ENCODE peak calls at places on chromosomes 13 and 19, in four cellular contexts. One of them, this sample, is unnamed.

GRCh38 chr19:28632357-28633076 is 580.4 kb downstream of the UQCRFS1 start:
- DNase-seq in aorta: no peak
- DNase-seq in A549: no peak
- DNase-seq in colonic mucosa: no peak
- DNase-seq in this sample: peak; percentile 86

GRCh38 chr13:114282143-114282685 is 813 bp downstream of the UPF3A start:
- DNase-seq in colonic mucosa: peak; percentile 32
- DNase-seq in A549: peak; percentile 71
- DNase-seq in aorta: peak; percentile 53
- DNase-seq in this sample: peak; percentile 71

GRCh38 chr13:99505814-99506269 is 4.6 kb downstream of the TM9SF2 start:
- DNase-seq in aorta: no peak
- DNase-seq in colonic mucosa: no peak
- DNase-seq in A549: peak; percentile 3
- DNase-seq in this sample: no peak

GRCh38 chr13:75258159-75258782 is 223.7 kb downstream of the TBC1D4 start:
- DNase-seq in colonic mucosa: no peak
- DNase-seq in A549: peak; percentile 33
- DNase-seq in aorta: no peak
- DNase-seq in this sample: peak; percentile 16

GRCh38 chr13:52449323-52450011 is 967 bp downstream of the VPS36 start:
- DNase-seq in aorta: no peak
- DNase-seq in colonic mucosa: no peak
- DNase-seq in A549: no peak
- DNase-seq in this sample: peak; percentile 14

GRCh38 chr13:104641309-104641708 is 1575.1 kb upstream of the SLC10A2 start:
- DNase-seq in aorta: no peak
- DNase-seq in colonic mucosa: no peak
- DNase-seq in A549: no peak
- DNase-seq in this sample: no peak

GRCh38 chr13:36601186-36601585 is 72.6 kb upstream of the SERTM1 start:
- DNase-seq in A549: no peak
- DNase-seq in colonic mucosa: no peak
- DNase-seq in aorta: no peak
- DNase-seq in this sample: no peak

GRCh38 chr13:80131204-80131603 is 209.7 kb downstream of the SPRY2 start:
- DNase-seq in A549: peak; percentile 68
- DNase-seq in aorta: peak; percentile 86
- DNase-seq in colonic mucosa: peak; percentile 85
- DNase-seq in this sample: no peak

GRCh38 chr19:17209126-17210036 is 5.8 kb upstream of the USE1 start:
- DNase-seq in colonic mucosa: peak; percentile 39
- DNase-seq in aorta: peak; percentile 51
- DNase-seq in A549: peak; percentile 79
- DNase-seq in this sample: peak; percentile 93

GRCh38 chr19:3366104-3366760 is at the start of gene NFIC:
- DNase-seq in A549: peak; percentile 87
- DNase-seq in aorta: peak; percentile 89
- DNase-seq in colonic mucosa: peak; percentile 70
- DNase-seq in this sample: no peak

GRCh38 chr13:38265135-38265497 is 84.5 kb upstream of the UFM1 start:
- DNase-seq in colonic mucosa: no peak
- DNase-seq in aorta: no peak
- DNase-seq in A549: no peak
- DNase-seq in this sample: no peak

GRCh38 chr13:77859450-77859849 is 59.2 kb downstream of the EDNRB start:
- DNase-seq in aorta: no peak
- DNase-seq in A549: peak; percentile 21
- DNase-seq in colonic mucosa: no peak
- DNase-seq in this sample: no peak

GRCh38 chr19:4970558-4971423 is 1.9 kb downstream of the KDM4B start:
- DNase-seq in colonic mucosa: peak; percentile 49
- DNase-seq in aorta: no peak
- DNase-seq in A549: no peak
- DNase-seq in this sample: no peak

GRCh38 chr13:66180806-66181205 is 1049.3 kb downstream of the PCDH9 start:
- DNase-seq in colonic mucosa: no peak
- DNase-seq in aorta: no peak
- DNase-seq in A549: no peak
- DNase-seq in this sample: no peak

GRCh38 chr13:98365291-98365690 is 188.2 kb upstream of the RNF113B start:
- DNase-seq in aorta: no peak
- DNase-seq in colonic mucosa: no peak
- DNase-seq in A549: no peak
- DNase-seq in this sample: no peak

GRCh38 chr13:26614721-26615120 is 57.2 kb downstream of the WASF3 start:
- DNase-seq in colonic mucosa: no peak
- DNase-seq in aorta: no peak
- DNase-seq in A549: no peak
- DNase-seq in this sample: no peak

GRCh38 chr13:32720026-32720425 is 133.8 kb downstream of the PDS5B start:
- DNase-seq in colonic mucosa: no peak
- DNase-seq in A549: peak; percentile 4
- DNase-seq in aorta: no peak
- DNase-seq in this sample: no peak

GRCh38 chr19:15488489-15489226 is 9.4 kb upstream of the PGLYRP2 start:
- DNase-seq in A549: no peak
- DNase-seq in colonic mucosa: no peak
- DNase-seq in aorta: no peak
- DNase-seq in this sample: no peak

GRCh38 chr13:50419896-50420295 is 404.7 kb downstream of the KCNRG start:
- DNase-seq in aorta: no peak
- DNase-seq in colonic mucosa: no peak
- DNase-seq in A549: no peak
- DNase-seq in this sample: no peak

GRCh38 chr13:41136396-41137031 is 3.9 kb upstream of the KBTBD6 start:
- DNase-seq in colonic mucosa: no peak
- DNase-seq in aorta: no peak
- DNase-seq in A549: no peak
- DNase-seq in this sample: no peak

GRCh38 chr13:40059540-40060232 is 404.2 kb downstream of the COG6 start:
- DNase-seq in colonic mucosa: no peak
- DNase-seq in A549: no peak
- DNase-seq in aorta: no peak
- DNase-seq in this sample: no peak

GRCh38 chr13:21018220-21018619 is 43.2 kb downstream of the LATS2 start:
- DNase-seq in aorta: no peak
- DNase-seq in colonic mucosa: no peak
- DNase-seq in A549: no peak
- DNase-seq in this sample: no peak

GRCh38 chr13:30615851-30616311 is 1.8 kb upstream of the USPL1 start:
- DNase-seq in A549: no peak
- DNase-seq in aorta: no peak
- DNase-seq in colonic mucosa: no peak
- DNase-seq in this sample: peak; percentile 61

GRCh38 chr13:98133949-98134348 is 8.9 kb upstream of the FARP1 start:
- DNase-seq in A549: peak; percentile 7
- DNase-seq in colonic mucosa: no peak
- DNase-seq in aorta: no peak
- DNase-seq in this sample: no peak

GRCh38 chr19:33828266-33829075 is 31.8 kb downstream of the KCTD15 start:
- DNase-seq in aorta: no peak
- DNase-seq in colonic mucosa: no peak
- DNase-seq in A549: no peak
- DNase-seq in this sample: no peak

GRCh38 chr13:105665284-105665683 is 870.2 kb downstream of the EFNB2 start:
- DNase-seq in colonic mucosa: no peak
- DNase-seq in A549: no peak
- DNase-seq in aorta: no peak
- DNase-seq in this sample: no peak

GRCh38 chr19:47819841-47820244 is 1.9 kb upstream of the CRX start:
- DNase-seq in colonic mucosa: no peak
- DNase-seq in A549: no peak
- DNase-seq in aorta: peak; percentile 13
- DNase-seq in this sample: peak; percentile 12

GRCh38 chr19:19461671-19462622 is 53.4 kb downstream of the TSSK6 start:
- DNase-seq in aorta: peak; percentile 72
- DNase-seq in A549: no peak
- DNase-seq in colonic mucosa: peak; percentile 69
- DNase-seq in this sample: no peak

GRCh38 chr19:56639217-56639616 is 3.7 kb upstream of the SMIM17 start:
- DNase-seq in colonic mucosa: no peak
- DNase-seq in A549: no peak
- DNase-seq in aorta: no peak
- DNase-seq in this sample: peak; percentile 28

GRCh38 chr13:31894931-31895330 is 136.6 kb upstream of the FRY start:
- DNase-seq in aorta: no peak
- DNase-seq in A549: no peak
- DNase-seq in colonic mucosa: no peak
- DNase-seq in this sample: no peak

GRCh38 chr19:55251296-55252081 is 7.3 kb downstream of the PPP6R1 start:
- DNase-seq in aorta: peak; percentile 38
- DNase-seq in A549: no peak
- DNase-seq in colonic mucosa: peak; percentile 76
- DNase-seq in this sample: peak; percentile 52

GRCh38 chr13:97240789-97241734 is 18.9 kb downstream of the MBNL2 start:
- DNase-seq in aorta: no peak
- DNase-seq in colonic mucosa: no peak
- DNase-seq in A549: no peak
- DNase-seq in this sample: no peak

GRCh38 chr13:104442541-104442940 is 1376.3 kb upstream of the SLC10A2 start:
- DNase-seq in aorta: no peak
- DNase-seq in colonic mucosa: no peak
- DNase-seq in A549: no peak
- DNase-seq in this sample: no peak

DNA sequence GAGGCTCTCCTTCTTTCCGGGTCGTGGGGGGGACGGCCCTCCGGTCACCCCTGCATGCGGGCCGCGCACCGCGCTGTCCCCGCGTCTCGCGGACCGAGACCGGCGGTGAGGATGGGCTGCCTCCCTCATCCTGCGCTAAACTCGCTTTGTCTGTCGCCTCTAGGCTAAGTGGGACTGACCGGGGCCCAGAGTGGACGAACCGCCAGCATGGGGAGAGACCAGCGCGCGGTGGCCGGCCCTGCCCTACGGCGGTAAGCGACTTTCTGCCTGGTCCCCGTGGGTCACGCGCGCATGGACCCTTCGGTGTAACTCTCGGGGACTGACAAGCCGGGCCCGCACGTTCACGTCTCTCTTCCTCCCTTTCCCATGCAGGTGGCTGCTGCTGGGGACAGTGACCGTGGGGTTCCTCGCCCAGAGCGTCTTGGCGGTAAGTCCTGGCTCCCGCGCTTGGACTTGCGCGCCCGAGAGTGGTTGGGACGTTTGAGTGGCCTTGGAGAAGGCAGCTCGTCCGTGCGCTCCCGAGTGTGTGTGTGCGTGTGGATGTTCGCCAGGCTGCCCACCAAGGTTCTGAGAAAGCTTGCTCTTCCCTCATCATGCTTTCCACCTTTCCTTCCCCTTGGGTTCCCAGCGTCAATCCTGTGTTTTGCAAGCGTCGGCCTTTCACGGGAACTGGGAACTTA is 753 bp downstream of the COL4A2 start:
- DNase-seq in A549: peak; percentile 36
- DNase-seq in aorta: no peak
- DNase-seq in colonic mucosa: no peak
- DNase-seq in this sample: no peak
- H3K27ac ChIP-seq in A549: peak overlapping the region; percentile 97
- H3K27ac ChIP-seq in aorta: peak overlapping the region; percentile 91
- H3K27ac ChIP-seq in colonic mucosa: peak overlapping the region; percentile 84
- H3K27ac ChIP-seq in this sample: no peak overlapping the region

GRCh38 chr19:10740798-10741197 is 22.9 kb downstream of the DNM2 start:
- DNase-seq in A549: no peak
- DNase-seq in aorta: no peak
- DNase-seq in colonic mucosa: no peak
- DNase-seq in this sample: no peak
- H3K27ac ChIP-seq in A549: no peak overlapping the region
- H3K27ac ChIP-seq in aorta: no peak overlapping the region
- H3K27ac ChIP-seq in colonic mucosa: peak overlapping the region; percentile 95
- H3K27ac ChIP-seq in this sample: no peak overlapping the region

GRCh38 chr19:40286235-40286530 is 1.0 kb upstream of the AKT2 start:
- DNase-seq in colonic mucosa: no peak
- DNase-seq in aorta: no peak
- DNase-seq in A549: no peak
- DNase-seq in this sample: no peak

GRCh38 chr19:40284251-40284500 is 969 bp downstream of the AKT2 start:
- DNase-seq in aorta: no peak
- DNase-seq in colonic mucosa: no peak
- DNase-seq in A549: no peak
- DNase-seq in this sample: no peak

GRCh38 chr19:40284501-40285352 is at the start of gene AKT2:
- DNase-seq in aorta: peak; percentile 75
- DNase-seq in A549: no peak
- DNase-seq in colonic mucosa: no peak
- DNase-seq in this sample: peak; percentile 92

GRCh38 chr19:40285353-40286234 is 449 bp upstream of the AKT2 start:
- DNase-seq in A549: peak; percentile 100
- DNase-seq in aorta: peak; percentile 99
- DNase-seq in colonic mucosa: peak; percentile 98
- DNase-seq in this sample: peak; percentile 100

DNA sequence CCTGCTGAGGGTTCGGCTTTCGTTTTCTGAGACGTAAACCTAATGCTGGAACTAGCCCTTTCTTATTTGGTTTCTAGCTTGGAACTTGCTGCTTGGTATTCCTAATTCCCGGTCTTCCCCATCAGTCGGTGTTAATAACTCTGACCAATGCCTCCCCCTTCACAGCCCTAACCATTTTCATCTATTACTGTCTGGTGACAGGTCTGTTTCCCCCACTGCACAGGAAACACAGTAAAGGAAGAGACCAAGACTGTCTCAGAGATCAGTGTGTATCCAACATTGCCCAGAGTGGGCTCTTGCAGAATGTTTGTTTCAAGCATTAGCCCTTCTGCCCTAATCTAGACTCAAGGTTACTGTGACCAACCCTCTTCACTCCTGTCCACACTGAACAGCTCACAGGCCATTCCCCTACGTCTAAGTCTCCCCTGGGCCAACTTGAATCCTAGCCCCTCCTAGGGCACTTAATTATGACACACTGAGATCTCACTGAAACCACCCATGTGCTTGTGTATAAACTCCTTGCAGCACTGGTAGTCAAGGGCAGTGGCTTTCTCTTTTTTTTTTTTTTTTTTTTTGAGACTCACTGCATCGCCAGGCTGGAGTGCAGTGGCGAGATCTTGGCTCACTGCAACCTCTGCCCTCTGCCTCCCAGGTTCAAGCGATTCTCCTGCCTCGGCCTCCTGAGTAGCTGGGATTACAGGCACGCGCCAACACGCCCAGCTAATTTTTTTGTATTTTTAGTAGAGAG is 1.7 kb upstream of the AKT2 start:
- DNase-seq in A549: no peak
- DNase-seq in colonic mucosa: no peak
- DNase-seq in aorta: no peak
- DNase-seq in this sample: peak; percentile 39
- H3K27ac ChIP-seq in A549: peak overlapping the region; percentile 90
- H3K27ac ChIP-seq in colonic mucosa: peak overlapping the region; percentile 79
- H3K27ac ChIP-seq in aorta: no peak overlapping the region
- H3K27ac ChIP-seq in this sample: peak overlapping the region; percentile 94

DNA sequence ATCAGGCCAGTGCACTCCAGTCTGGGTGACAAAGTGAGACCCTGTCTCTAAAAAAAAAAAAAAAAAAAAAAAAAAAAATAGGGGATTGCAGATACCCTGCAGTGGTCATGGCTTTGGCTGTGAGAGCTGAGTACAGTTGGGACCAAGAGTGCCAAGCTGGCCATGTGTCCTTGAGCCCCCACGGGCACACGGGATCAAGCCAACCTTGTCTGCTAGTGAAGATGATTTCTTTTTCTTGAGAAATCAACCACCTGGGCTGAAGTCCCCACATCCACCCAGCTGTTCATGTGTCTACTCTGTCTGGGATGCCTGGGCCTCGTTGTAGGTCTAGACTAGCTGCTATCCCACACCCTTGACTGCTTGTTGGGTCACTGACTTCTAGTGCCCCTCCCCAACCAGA is 34.0 kb downstream of the CERS4 start:
- DNase-seq in aorta: no peak
- DNase-seq in colonic mucosa: no peak
- DNase-seq in A549: no peak
- DNase-seq in this sample: no peak
- H3K27ac ChIP-seq in aorta: no peak overlapping the region
- H3K27ac ChIP-seq in colonic mucosa: no peak overlapping the region
- H3K27ac ChIP-seq in A549: no peak overlapping the region
- H3K27ac ChIP-seq in this sample: no peak overlapping the region

This sample was measured in OCI-LY7.